ENCODE peak calls at places on chromosomes 3 and 15, in nine cellular contexts. H is kidney; J is A549; Z is breast epithelium; N is sigmoid colon; S is GM23248; A is CD8-positive, alpha-beta T cell; F is left ventricle myocardium inferior; Q is transverse colon. O is an unnamed sample.

GRCh38 chr15:92981333-92981732 is 81.2 kb downstream of the CHD2 start:
- DNase-seq in H (no peak), J (no peak), Z (no peak), N (no peak), S (no peak), A (no peak), F (no peak), Q (no peak), O (no peak)

GRCh38 chr3:52697622-52697946 is 8.0 kb downstream of the GLT8D1 start:
- DNase-seq in H (no peak), J (no peak), Z (no peak), N (no peak), S (no peak), A (no peak), F (no peak), Q (no peak), O (no peak)

GRCh38 chr3:186502138-186502941 is 41.8 kb downstream of the CRYGS start:
- DNase-seq in H (no peak), J (no peak), Z (no peak), N (no peak), S (no peak), A (no peak), F (no peak), Q (no peak), O (no peak)

GRCh38 chr3:195703776-195704175 is 17.0 kb upstream of the MUC20 start:
- DNase-seq in H (no peak), J (no peak), Z (no peak), N (no peak), S (no peak), A (no peak), F (no peak), Q (no peak), O (no peak)

GRCh38 chr3:197306374-197307086 is 8.1 kb upstream of the DLG1 start:
- DNase-seq in H (no peak), J (no peak), Z (no peak), N (no peak), S (peak; percentile 80), A (no peak), F (no peak), Q (no peak), O (peak; percentile 84)

GRCh38 chr3:145798691-145799550 is 362.1 kb downstream of the PLOD2 start:
- DNase-seq in H (no peak), J (no peak), Z (no peak), N (peak; percentile 39), S (no peak), A (no peak), F (no peak), Q (no peak), O (peak; percentile 9)

GRCh38 chr3:66991478-66991877 is 6.6 kb upstream of the KBTBD8 start:
- DNase-seq in H (no peak), J (peak; percentile 17), Z (no peak), N (no peak), S (peak; percentile 69), A (no peak), F (no peak), Q (no peak), O (no peak)

GRCh38 chr15:31265090-31265870 is 61.4 kb upstream of the KLF13 start:
- DNase-seq in H (peak; percentile 85), J (no peak), Z (peak; percentile 14), N (peak; percentile 53), S (no peak), A (peak; percentile 54), F (peak; percentile 9), Q (peak; percentile 60), O (no peak)

GRCh38 chr3:177499779-177500423 is 302.6 kb upstream of the TBL1XR1 start:
- DNase-seq in H (no peak), J (no peak), Z (no peak), N (no peak), S (no peak), A (no peak), F (no peak), Q (no peak), O (no peak)

GRCh38 chr3:47370887-47371697 is 9.7 kb upstream of the PTPN23 start:
- DNase-seq in H (no peak), J (no peak), Z (no peak), N (no peak), S (peak; percentile 39), A (peak; percentile 53), F (no peak), Q (peak; percentile 23), O (no peak)

GRCh38 chr3:71447803-71448202 is 135.7 kb downstream of the FOXP1 start:
- DNase-seq in H (no peak), J (no peak), Z (no peak), N (no peak), S (no peak), A (no peak), F (no peak), Q (no peak), O (no peak)

GRCh38 chr3:89654031-89654430 is 546.6 kb downstream of the EPHA3 start:
- DNase-seq in H (no peak), J (no peak), Z (no peak), N (no peak), S (no peak), A (no peak), F (no peak), Q (no peak), O (no peak)

GRCh38 chr3:109413049-109413448 is 75.7 kb upstream of the DPPA4 start:
- DNase-seq in H (no peak), J (no peak), Z (no peak), N (no peak), S (no peak), A (no peak), F (no peak), Q (no peak), O (no peak)

GRCh38 chr3:16839271-16840110 is 45.3 kb upstream of the PLCL2 start:
- DNase-seq in H (no peak), J (no peak), Z (no peak), N (no peak), S (no peak), A (no peak), F (no peak), Q (no peak), O (no peak)

GRCh38 chr3:55567615-55568014 is 80.5 kb upstream of the WNT5A start:
- DNase-seq in H (no peak), J (no peak), Z (no peak), N (no peak), S (peak; percentile 62), A (no peak), F (no peak), Q (no peak), O (no peak)

GRCh38 chr3:194168994-194169393 is 33.0 kb downstream of the HES1 start:
- DNase-seq in H (no peak), J (peak; percentile 10), Z (no peak), N (no peak), S (no peak), A (no peak), F (no peak), Q (no peak), O (no peak)

GRCh38 chr15:43748376-43748775 is 2.1 kb downstream of the PDIA3 start:
- DNase-seq in H (no peak), J (no peak), Z (no peak), N (no peak), S (peak; percentile 67), A (no peak), F (no peak), Q (no peak), O (no peak)

GRCh38 chr3:78799681-78800080 is 968.1 kb downstream of the ROBO1 start:
- DNase-seq in H (no peak), J (no peak), Z (no peak), N (no peak), S (no peak), A (no peak), F (no peak), Q (no peak), O (no peak)

GRCh38 chr3:127783166-127783565 is 39.1 kb downstream of the MGLL start:
- DNase-seq in H (no peak), J (no peak), Z (no peak), N (peak; percentile 34), S (no peak), A (no peak), F (no peak), Q (no peak), O (no peak)
- H3K4me1 ChIP-seq in H (peaks cover 34% of the 10 kb centered on the region), J (peaks cover 36% of the 10 kb centered on the region), Z (no peaks in the 10 kb centered on the region), N (peaks cover 79% of the 10 kb centered on the region), S (peaks cover 38% of the 10 kb centered on the region), A (no peaks in the 10 kb centered on the region), F (peaks cover 93% of the 10 kb centered on the region), Q (peaks cover 45% of the 10 kb centered on the region), O (peaks cover 44% of the 10 kb centered on the region)

DNA sequence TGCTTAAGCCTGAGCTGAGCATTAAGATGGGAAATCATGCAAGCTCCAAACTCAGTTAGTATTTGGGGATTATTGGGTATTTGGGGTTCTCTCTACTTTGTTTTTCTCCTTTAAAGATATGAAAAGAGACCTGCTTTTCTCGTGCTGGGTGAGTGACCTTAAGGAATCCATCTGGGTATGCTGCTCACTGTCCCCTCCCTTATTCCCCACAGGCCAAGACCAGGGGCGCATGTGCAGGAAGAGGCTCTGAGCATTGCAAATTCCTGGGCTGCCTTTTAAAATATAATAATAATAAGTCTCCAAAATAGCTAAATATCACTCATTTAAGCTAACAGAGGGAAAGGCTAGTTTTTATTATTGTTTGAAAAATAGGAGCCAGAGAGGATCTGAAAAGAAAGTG is 75.4 kb upstream of the HACD2 start:
- DNase-seq in H (peak; percentile 60), J (no peak), Z (no peak), N (no peak), S (no peak), A (no peak), F (no peak), Q (no peak), O (no peak)
- H3K4me1 ChIP-seq in H (peaks cover 52% of the 10 kb centered on the region), J (no peaks in the 10 kb centered on the region), Z (peaks cover 15% of the 10 kb centered on the region), N (peaks cover 79% of the 10 kb centered on the region), S (peaks cover 43% of the 10 kb centered on the region), A (no peaks in the 10 kb centered on the region), F (peaks cover 76% of the 10 kb centered on the region), Q (peaks cover 56% of the 10 kb centered on the region), O (peaks cover 27% of the 10 kb centered on the region)

GRCh38 chr15:63504247-63504978 is at the start of gene USP3:
- DNase-seq in H (peak; percentile 98), J (peak; percentile 97), Z (peak; percentile 94), N (peak; percentile 98), S (peak; percentile 97), A (peak; percentile 96), F (peak; percentile 95), Q (peak; percentile 97), O (peak; percentile 94)

GRCh38 chr15:63506537-63507035 is 2.2 kb downstream of the USP3 start:
- DNase-seq in H (no peak), J (peak; percentile 70), Z (no peak), N (no peak), S (peak; percentile 54), A (no peak), F (no peak), Q (no peak), O (no peak)

GRCh38 chr15:63504979-63505841 is 817 bp downstream of the USP3 start:
- DNase-seq in H (peak; percentile 87), J (peak; percentile 85), Z (peak; percentile 54), N (peak; percentile 82), S (peak; percentile 84), A (peak; percentile 70), F (peak; percentile 67), Q (peak; percentile 80), O (peak; percentile 77)

GRCh38 chr15:63503739-63504246 is 600 bp upstream of the USP3 start:
- DNase-seq in H (peak; percentile 93), J (peak; percentile 93), Z (peak; percentile 70), N (peak; percentile 86), S (peak; percentile 90), A (peak; percentile 89), F (no peak), Q (peak; percentile 77), O (peak; percentile 88)

GRCh38 chr15:63505842-63506222 is 1.4 kb downstream of the USP3 start:
- DNase-seq in H (no peak), J (no peak), Z (no peak), N (no peak), S (no peak), A (no peak), F (no peak), Q (no peak), O (no peak)
- H3K4me1 ChIP-seq in H (peaks cover 32% of the 10 kb centered on the region), J (peaks cover 65% of the 10 kb centered on the region), Z (peaks cover 3% of the 10 kb centered on the region), N (peaks cover 82% of the 10 kb centered on the region), S (peaks cover 42% of the 10 kb centered on the region), A (peaks cover 77% of the 10 kb centered on the region), F (peaks cover 91% of the 10 kb centered on the region), Q (peaks cover 72% of the 10 kb centered on the region), O (peaks cover 59% of the 10 kb centered on the region)

GRCh38 chr3:114363554-114364202 is 69.8 kb downstream of the TIGIT start:
- DNase-seq in H (no peak), J (peak; percentile 11), Z (no peak), N (no peak), S (peak; percentile 93), A (no peak), F (no peak), Q (no peak), O (no peak)
- H3K4me1 ChIP-seq in H (no peaks in the 10 kb centered on the region), J (peaks cover 13% of the 10 kb centered on the region), Z (no peaks in the 10 kb centered on the region), N (peaks cover 36% of the 10 kb centered on the region), S (peaks cover 27% of the 10 kb centered on the region), A (no peaks in the 10 kb centered on the region), F (peaks cover 44% of the 10 kb centered on the region), Q (peaks cover 12% of the 10 kb centered on the region), O (peaks cover 7% of the 10 kb centered on the region)